ENCODE peak calls at places on chromosomes 4 and X, in six cellular contexts. One of them, this sample, is unnamed.

GRCh38 chr4:80049402-80049801 is 23.6 kb downstream of the ANTXR2 start:
- DNase-seq in H9: no peak
- DNase-seq in mesendoderm: no peak
- DNase-seq in neuronal stem cell: peak
- DNase-seq in IMR-90: no peak
- DNase-seq in H1: no peak
- DNase-seq in this sample: no peak

GRCh38 chr4:73917081-73917501 is 47.9 kb downstream of the CXCL1 start:
- DNase-seq in H1: no peak
- DNase-seq in H9: no peak
- DNase-seq in neuronal stem cell: no peak
- DNase-seq in IMR-90: peak
- DNase-seq in mesendoderm: no peak
- DNase-seq in this sample: peak

GRCh38 chr4:19823781-19824180 is 427.9 kb upstream of the SLIT2 start:
- DNase-seq in IMR-90: no peak
- DNase-seq in mesendoderm: no peak
- DNase-seq in H9: no peak
- DNase-seq in H1: no peak
- DNase-seq in neuronal stem cell: no peak
- DNase-seq in this sample: no peak

GRCh38 chr4:142473960-142474338 is 372.2 kb downstream of the INPP4B start:
- DNase-seq in H1: no peak
- DNase-seq in H9: no peak
- DNase-seq in neuronal stem cell: no peak
- DNase-seq in IMR-90: no peak
- DNase-seq in mesendoderm: no peak
- DNase-seq in this sample: no peak

GRCh38 chr4:173192375-173193162 is 24.0 kb downstream of the GALNT7 start:
- DNase-seq in IMR-90: no peak
- DNase-seq in neuronal stem cell: no peak
- DNase-seq in H1: no peak
- DNase-seq in H9: no peak
- DNase-seq in mesendoderm: no peak
- DNase-seq in this sample: no peak

GRCh38 chr4:95466791-95467190 is 82.0 kb downstream of the UNC5C start:
- DNase-seq in mesendoderm: no peak
- DNase-seq in H9: no peak
- DNase-seq in IMR-90: no peak
- DNase-seq in H1: no peak
- DNase-seq in neuronal stem cell: no peak
- DNase-seq in this sample: no peak

GRCh38 chrX:11244641-11245040 is 48.6 kb upstream of the AMELX start:
- DNase-seq in H9: no peak
- DNase-seq in neuronal stem cell: no peak
- DNase-seq in IMR-90: peak
- DNase-seq in mesendoderm: no peak
- DNase-seq in H1: no peak
- DNase-seq in this sample: no peak

GRCh38 chrX:12814434-12814833 is 23.2 kb downstream of the PRPS2 start:
- DNase-seq in IMR-90: peak
- DNase-seq in neuronal stem cell: no peak
- DNase-seq in H1: no peak
- DNase-seq in mesendoderm: peak
- DNase-seq in H9: peak
- DNase-seq in this sample: peak

GRCh38 chr4:8591114-8591513 is 1.5 kb upstream of the CPZ start:
- DNase-seq in mesendoderm: no peak
- DNase-seq in neuronal stem cell: no peak
- DNase-seq in H9: no peak
- DNase-seq in H1: no peak
- DNase-seq in IMR-90: no peak
- DNase-seq in this sample: no peak

GRCh38 chr4:67744561-67745283 is 9.5 kb downstream of the GNRHR start:
- DNase-seq in H9: no peak
- DNase-seq in mesendoderm: no peak
- DNase-seq in neuronal stem cell: no peak
- DNase-seq in IMR-90: peak
- DNase-seq in H1: no peak
- DNase-seq in this sample: peak

GRCh38 chr4:40576651-40577480 is 52.8 kb downstream of the RBM47 start:
- DNase-seq in H9: no peak
- DNase-seq in IMR-90: peak
- DNase-seq in neuronal stem cell: no peak
- DNase-seq in H1: no peak
- DNase-seq in mesendoderm: peak
- DNase-seq in this sample: peak

GRCh38 chrX:71128166-71128833 is 9.9 kb downstream of the MED12 start:
- DNase-seq in H9: no peak
- DNase-seq in H1: no peak
- DNase-seq in IMR-90: peak
- DNase-seq in neuronal stem cell: no peak
- DNase-seq in mesendoderm: no peak
- DNase-seq in this sample: peak

GRCh38 chr4:109179089-109179488 is 123.4 kb downstream of the COL25A1 start:
- DNase-seq in neuronal stem cell: no peak
- DNase-seq in mesendoderm: no peak
- DNase-seq in H9: no peak
- DNase-seq in H1: no peak
- DNase-seq in IMR-90: no peak
- DNase-seq in this sample: no peak

GRCh38 chr4:158133551-158133950 is 39.3 kb downstream of the GASK1B start:
- DNase-seq in IMR-90: no peak
- DNase-seq in mesendoderm: no peak
- DNase-seq in neuronal stem cell: no peak
- DNase-seq in H1: no peak
- DNase-seq in H9: no peak
- DNase-seq in this sample: no peak

GRCh38 chr4:1518997-1519700 is 112.9 kb upstream of the NKX1-1 start:
- DNase-seq in H1: no peak
- DNase-seq in IMR-90: no peak
- DNase-seq in neuronal stem cell: no peak
- DNase-seq in mesendoderm: no peak
- DNase-seq in H9: no peak
- DNase-seq in this sample: no peak

GRCh38 chr4:184118516-184118915 is 99.2 kb downstream of the ENPP6 start:
- DNase-seq in IMR-90: no peak
- DNase-seq in neuronal stem cell: no peak
- DNase-seq in mesendoderm: no peak
- DNase-seq in H9: no peak
- DNase-seq in H1: no peak
- DNase-seq in this sample: no peak

GRCh38 chr4:15255537-15255936 is 172.3 kb upstream of the C1QTNF7 start:
- DNase-seq in neuronal stem cell: no peak
- DNase-seq in H9: no peak
- DNase-seq in mesendoderm: peak
- DNase-seq in H1: no peak
- DNase-seq in IMR-90: no peak
- DNase-seq in this sample: no peak

GRCh38 chr4:20127626-20128025 is 124.1 kb upstream of the SLIT2 start:
- DNase-seq in IMR-90: peak
- DNase-seq in H1: no peak
- DNase-seq in H9: no peak
- DNase-seq in mesendoderm: no peak
- DNase-seq in neuronal stem cell: no peak
- DNase-seq in this sample: no peak

GRCh38 chr4:182478475-182478874 is 235.3 kb downstream of the TENM3 start:
- DNase-seq in H1: no peak
- DNase-seq in H9: no peak
- DNase-seq in mesendoderm: peak
- DNase-seq in IMR-90: peak
- DNase-seq in neuronal stem cell: no peak
- DNase-seq in this sample: peak

GRCh38 chr4:118975487-118976192 is 87.0 kb downstream of the SYNPO2 start:
- DNase-seq in IMR-90: no peak
- DNase-seq in neuronal stem cell: no peak
- DNase-seq in H1: no peak
- DNase-seq in H9: no peak
- DNase-seq in mesendoderm: no peak
- DNase-seq in this sample: no peak

GRCh38 chrX:16592194-16592770 is 57.7 kb upstream of the S100G start:
- DNase-seq in mesendoderm: no peak
- DNase-seq in H1: no peak
- DNase-seq in neuronal stem cell: no peak
- DNase-seq in IMR-90: no peak
- DNase-seq in H9: no peak
- DNase-seq in this sample: no peak

GRCh38 chr4:3261411-3262207 is 12.7 kb downstream of the MSANTD1 start:
- DNase-seq in mesendoderm: no peak
- DNase-seq in neuronal stem cell: no peak
- DNase-seq in H9: peak
- DNase-seq in H1: no peak
- DNase-seq in IMR-90: no peak
- DNase-seq in this sample: no peak

DNA sequence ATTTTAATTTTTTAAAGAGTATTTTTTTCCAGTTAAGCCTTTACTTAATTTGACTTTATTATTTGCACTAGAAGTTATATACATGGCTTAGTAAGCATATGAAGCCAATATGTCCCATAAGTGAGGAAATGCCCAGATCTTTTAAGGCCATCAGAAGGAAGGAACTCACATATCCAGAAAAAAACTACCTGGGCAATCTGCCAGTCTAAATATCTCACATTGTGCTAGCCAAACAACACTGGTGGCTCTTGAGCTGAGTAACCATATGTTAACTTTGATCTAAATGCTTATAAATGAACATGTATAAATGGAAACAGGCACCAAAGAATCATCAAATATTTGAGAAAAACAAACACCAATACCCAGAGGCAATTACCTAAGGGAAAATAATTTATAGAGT is 138.6 kb upstream of the APOOL start:
- DNase-seq in mesendoderm: no peak
- DNase-seq in H1: no peak
- DNase-seq in H9: no peak
- DNase-seq in neuronal stem cell: no peak
- DNase-seq in IMR-90: no peak
- DNase-seq in this sample: no peak
- H2BK15ac ChIP-seq in mesendoderm: no peak
- H2BK15ac ChIP-seq in H1: no peak
- H2BK15ac ChIP-seq in H9: no peak
- H2BK15ac ChIP-seq in neuronal stem cell: no peak
- H2BK15ac ChIP-seq in IMR-90: no peak
- H2BK15ac ChIP-seq in this sample: no peak

GRCh38 chr4:152979731-152980330 is 43.7 kb downstream of the FHDC1 start:
- DNase-seq in IMR-90: no peak
- DNase-seq in H9: no peak
- DNase-seq in neuronal stem cell: no peak
- DNase-seq in mesendoderm: no peak
- DNase-seq in H1: no peak
- DNase-seq in this sample: no peak

GRCh38 chr4:152983221-152983620 is 47.1 kb downstream of the FHDC1 start:
- DNase-seq in IMR-90: no peak
- DNase-seq in H9: peak
- DNase-seq in mesendoderm: peak
- DNase-seq in neuronal stem cell: no peak
- DNase-seq in H1: no peak
- DNase-seq in this sample: no peak

GRCh38 chr4:152981842-152982241 is 45.7 kb downstream of the FHDC1 start:
- DNase-seq in IMR-90: no peak
- DNase-seq in neuronal stem cell: no peak
- DNase-seq in mesendoderm: no peak
- DNase-seq in H1: no peak
- DNase-seq in H9: peak
- DNase-seq in this sample: no peak

GRCh38 chr4:152981278-152981677 is 45.2 kb downstream of the FHDC1 start:
- DNase-seq in mesendoderm: no peak
- DNase-seq in neuronal stem cell: no peak
- DNase-seq in IMR-90: peak
- DNase-seq in H1: no peak
- DNase-seq in H9: no peak
- DNase-seq in this sample: no peak

DNA sequence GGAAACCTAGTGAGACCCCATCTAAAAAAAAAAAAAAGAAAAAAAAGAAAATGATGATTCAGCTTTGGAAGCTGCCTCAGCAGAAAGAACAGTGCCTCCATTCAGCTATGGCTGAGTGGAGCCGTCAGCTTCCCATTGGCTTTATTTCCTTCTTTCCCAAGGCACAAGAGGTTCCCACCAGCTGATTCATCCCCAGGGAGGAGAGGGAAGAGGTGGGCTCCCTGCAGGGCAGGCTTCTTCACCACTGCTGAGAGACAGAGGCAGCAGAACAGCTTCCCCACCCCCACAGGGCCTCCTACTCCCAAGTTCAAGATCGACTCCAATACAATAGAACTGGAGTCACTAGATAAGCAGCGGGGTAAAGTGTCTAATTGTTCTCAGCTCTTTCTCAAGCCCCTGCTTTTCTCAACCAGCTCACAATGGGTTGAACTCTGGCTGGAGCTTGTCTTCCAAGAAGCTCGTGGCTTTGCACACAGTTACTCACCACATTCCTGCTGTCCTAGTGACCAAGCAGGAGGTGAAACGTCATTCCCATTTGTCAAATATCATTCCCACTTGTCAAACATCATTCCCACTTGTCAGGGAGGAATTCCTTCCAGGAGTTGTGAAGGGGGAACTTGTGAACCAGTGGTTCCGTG is 47.8 kb downstream of the FHDC1 start:
- DNase-seq in neuronal stem cell: no peak
- DNase-seq in mesendoderm: peak
- DNase-seq in H1: no peak
- DNase-seq in IMR-90: peak
- DNase-seq in H9: peak
- DNase-seq in this sample: no peak
- H3K9ac ChIP-seq in neuronal stem cell: no peak
- H3K9ac ChIP-seq in mesendoderm: no peak
- H3K9ac ChIP-seq in H1: no peak
- H3K9ac ChIP-seq in IMR-90: no peak
- H3K9ac ChIP-seq in H9: no peak
- H3K9ac ChIP-seq in this sample: no peak

DNA sequence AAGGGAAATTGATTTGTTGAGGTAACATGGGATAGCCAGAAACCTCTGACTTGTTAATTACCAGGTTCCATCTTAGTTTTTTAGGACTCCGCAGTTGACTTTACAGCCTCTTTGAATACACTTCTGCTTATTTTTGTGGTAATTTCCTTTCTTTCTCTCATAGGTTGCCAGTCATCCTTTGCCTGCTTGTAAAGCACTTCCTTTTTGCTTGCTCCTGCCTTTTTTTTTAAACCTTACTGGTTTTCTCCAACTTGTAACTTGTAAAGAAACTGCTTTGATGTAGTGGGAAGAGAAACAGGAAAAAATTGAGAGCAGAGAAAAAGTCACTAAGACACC is 2.6 kb downstream of the PGK1 start:
- DNase-seq in H1: no peak
- DNase-seq in H9: no peak
- DNase-seq in IMR-90: no peak
- DNase-seq in neuronal stem cell: no peak
- DNase-seq in mesendoderm: no peak
- DNase-seq in this sample: no peak
- H3K4ac ChIP-seq in H1: no peak
- H3K4ac ChIP-seq in H9: no peak
- H3K4ac ChIP-seq in IMR-90: no peak
- H3K4ac ChIP-seq in neuronal stem cell: no peak
- H3K4ac ChIP-seq in mesendoderm: no peak
- H3K4ac ChIP-seq in this sample: no peak

DNA sequence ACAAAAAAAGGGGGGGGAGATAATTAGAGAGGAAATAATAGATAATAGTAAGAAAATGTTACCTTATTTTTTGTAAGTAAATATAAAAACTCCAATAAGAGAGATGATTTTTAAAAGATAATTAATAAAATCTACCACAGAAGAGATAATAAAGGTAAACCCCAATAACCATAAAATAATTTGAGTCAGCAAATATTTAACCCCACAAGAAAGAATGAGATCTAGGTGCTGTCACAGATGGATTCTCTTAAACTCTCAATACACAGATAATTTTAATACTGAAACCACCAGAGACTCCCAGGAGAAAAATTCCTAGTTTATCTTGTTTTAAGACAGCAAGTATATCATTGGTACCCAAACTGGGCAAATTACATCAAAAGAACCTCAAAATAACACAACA is 341.4 kb downstream of the ANK2 start:
- DNase-seq in neuronal stem cell: no peak
- DNase-seq in IMR-90: no peak
- DNase-seq in H1: no peak
- DNase-seq in mesendoderm: no peak
- DNase-seq in H9: no peak
- DNase-seq in this sample: no peak
- H2BK15ac ChIP-seq in neuronal stem cell: no peak
- H2BK15ac ChIP-seq in IMR-90: no peak
- H2BK15ac ChIP-seq in H1: no peak
- H2BK15ac ChIP-seq in mesendoderm: no peak
- H2BK15ac ChIP-seq in H9: no peak
- H2BK15ac ChIP-seq in this sample: no peak